ENCODE peak calls at places on chromosome 9, in seven cellular contexts. B is GM12878, M is HCT116, U is SK-N-SH, J is K562, G is H1, T is HepG2. Y is an unnamed sample.

GRCh38 chr9:130780865-130781504 is 54.1 kb upstream of the ABL1 start:
- DNase-seq in B (no peak), M (no peak), U (no peak), J (no peak), G (no peak), T (no peak), Y (peak)

GRCh38 chr9:91234523-91234922 is 127.2 kb downstream of the AUH start:
- DNase-seq in B (no peak), M (no peak), U (no peak), J (no peak), G (no peak), T (no peak), Y (peak)

GRCh38 chr9:21779397-21779796 is 23.0 kb upstream of the MTAP start:
- DNase-seq in B (no peak), M (no peak), U (no peak), J (no peak), G (no peak), T (no peak), Y (no peak)

GRCh38 chr9:121581775-121582600 is 69.4 kb upstream of the DAB2IP start:
- DNase-seq in B (no peak), M (no peak), U (no peak), J (no peak), G (peak), T (no peak), Y (no peak)

GRCh38 chr9:91422832-91423711 is 560 bp downstream of the NFIL3 start:
- DNase-seq in B (no peak), M (no peak), U (no peak), J (peak), G (peak), T (peak), Y (peak)

GRCh38 chr9:129305246-129305645 is 127.2 kb upstream of the IER5L start:
- DNase-seq in B (no peak), M (no peak), U (no peak), J (no peak), G (no peak), T (no peak), Y (no peak)

GRCh38 chr9:129333961-129334743 is 156.1 kb upstream of the IER5L start:
- DNase-seq in B (no peak), M (peak), U (peak), J (peak), G (peak), T (peak), Y (peak)

GRCh38 chr9:124347968-124348358 is 67.3 kb downstream of the PSMB7 start:
- DNase-seq in B (no peak), M (no peak), U (no peak), J (no peak), G (no peak), T (no peak), Y (no peak)

GRCh38 chr9:6106576-6107339 is 91.3 kb upstream of the RANBP6 start:
- DNase-seq in B (peak), M (peak), U (peak), J (peak), G (peak), T (peak), Y (peak)

GRCh38 chr9:71485306-71485705 is 283.0 kb downstream of the CEMIP2 start:
- DNase-seq in B (no peak), M (no peak), U (no peak), J (no peak), G (no peak), T (no peak), Y (no peak)

GRCh38 chr9:17978773-17979172 is 399.9 kb downstream of the SH3GL2 start:
- DNase-seq in B (no peak), M (no peak), U (no peak), J (no peak), G (no peak), T (no peak), Y (no peak)
- TF ChIP-seq JUND in B (no peak), M (no peak), U (no peak), J (no peak), G (no peak), T (no peak), Y (no peak)

DNA sequence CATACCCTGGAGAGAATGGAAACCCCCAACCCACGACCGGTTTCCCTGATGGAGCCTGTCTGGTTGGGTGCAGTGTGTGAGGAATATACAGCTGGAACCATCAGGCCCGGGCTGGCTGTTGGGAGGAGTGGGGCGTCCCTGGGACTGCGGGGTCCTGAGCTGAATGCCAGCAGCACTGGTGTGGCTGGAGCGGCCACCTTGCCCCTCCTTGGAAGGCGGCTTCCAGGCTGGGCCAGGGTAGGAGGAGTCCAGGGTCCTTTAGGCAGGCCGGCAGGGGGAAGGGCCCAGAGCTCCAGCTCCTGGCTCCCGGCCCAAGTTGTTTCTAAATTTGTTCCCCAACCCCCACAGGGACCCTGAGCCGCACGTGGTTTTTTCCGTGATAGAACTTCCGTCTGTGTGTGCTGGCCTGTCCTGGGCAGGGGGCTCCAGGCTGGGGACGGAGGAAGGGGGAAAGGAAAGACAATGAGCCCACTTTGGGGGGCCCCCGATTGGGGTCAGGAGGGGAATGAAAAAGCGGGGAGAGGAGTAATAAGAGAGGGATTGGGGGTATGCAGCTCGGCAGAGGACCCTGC is 683 bp upstream of the TOR4A start:
- DNase-seq in B (no peak), M (no peak), U (no peak), J (peak), G (peak), T (peak), Y (no peak)
- TF ChIP-seq JUND in B (no peak), M (no peak), U (no peak), J (no peak), G (no peak), T (no peak), Y (no peak)

GRCh38 chr9:134268308-134268724 is 57.9 kb upstream of the RXRA start:
- DNase-seq in B (peak), M (no peak), U (no peak), J (no peak), G (no peak), T (peak), Y (no peak)
- TF ChIP-seq JUND in B (no peak), M (no peak), U (no peak), J (no peak), G (no peak), T (no peak), Y (no peak)

GRCh38 chr9:127780126-127780885 is 1.8 kb upstream of the SH2D3C start:
- DNase-seq in B (no peak), M (no peak), U (peak), J (no peak), G (no peak), T (peak), Y (peak)
- TF ChIP-seq JUND in B (no peak), M (no peak), U (no peak), J (no peak), G (no peak), T (no peak), Y (no peak)

GRCh38 chr9:97638666-97639065 is 5.0 kb downstream of the NCBP1 start:
- DNase-seq in B (no peak), M (no peak), U (no peak), J (no peak), G (no peak), T (peak), Y (no peak)

GRCh38 chr9:97640290-97640689 is 6.7 kb downstream of the NCBP1 start:
- DNase-seq in B (no peak), M (no peak), U (no peak), J (no peak), G (no peak), T (peak), Y (no peak)

GRCh38 chr9:97633859-97634485 is 351 bp downstream of the NCBP1 start:
- DNase-seq in B (no peak), M (no peak), U (no peak), J (no peak), G (no peak), T (peak), Y (no peak)

GRCh38 chr9:97635026-97635425 is 1.4 kb downstream of the NCBP1 start:
- DNase-seq in B (no peak), M (no peak), U (no peak), J (no peak), G (no peak), T (no peak), Y (no peak)

GRCh38 chr9:97636903-97637302 is 3.3 kb downstream of the NCBP1 start:
- DNase-seq in B (no peak), M (no peak), U (no peak), J (no peak), G (no peak), T (no peak), Y (no peak)
- TF ChIP-seq JUND in B (no peak), M (no peak), U (no peak), J (no peak), G (no peak), T (no peak), Y (no peak)

GRCh38 chr9:69070201-69070600 is 34.6 kb downstream of the FXN start:
- DNase-seq in B (no peak), M (no peak), U (no peak), J (no peak), G (no peak), T (no peak), Y (no peak)
- TF ChIP-seq JUND in B (no peak), M (no peak), U (no peak), J (no peak), G (no peak), T (no peak), Y (no peak)

DNA sequence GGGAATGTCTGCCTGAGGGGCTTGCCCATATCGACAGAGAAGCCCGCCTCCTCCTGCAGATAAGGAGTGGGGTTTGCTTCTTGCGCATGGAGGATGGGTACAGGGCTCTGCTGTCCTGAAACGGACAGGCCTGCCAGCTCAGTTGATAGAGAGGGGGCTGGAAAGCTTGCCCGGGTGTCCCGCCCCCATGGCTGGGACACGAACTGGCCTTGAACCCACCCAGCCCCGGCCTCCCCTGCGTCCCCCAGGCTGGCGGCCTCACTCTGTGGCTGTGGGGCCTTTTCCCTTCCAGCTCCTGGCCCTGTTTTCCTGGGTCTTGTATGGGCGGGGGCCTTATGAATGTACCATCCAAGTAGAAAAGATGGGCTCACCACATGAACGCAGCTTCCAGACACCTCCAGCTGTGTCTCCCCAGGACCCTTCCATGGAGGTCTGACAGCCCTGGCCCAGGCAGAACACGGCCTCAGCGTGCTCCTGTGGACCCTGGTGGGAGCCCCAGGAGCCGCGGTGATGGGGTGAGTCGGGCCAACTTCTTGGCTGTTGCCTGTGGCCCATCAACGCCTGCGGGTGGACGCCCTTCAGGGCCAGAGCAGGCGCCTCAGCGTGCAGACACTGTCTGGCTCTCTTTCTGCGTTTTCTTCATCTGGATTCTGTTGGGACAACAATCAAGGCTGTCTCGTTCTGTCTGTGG is 15.9 kb upstream of the SLC2A6 start:
- DNase-seq in B (no peak), M (no peak), U (no peak), J (no peak), G (no peak), T (peak), Y (no peak)
- TF ChIP-seq JUND in B (no peak), M (no peak), U (no peak), J (no peak), G (no peak), T (no peak), Y (no peak)

Y was measured in T47D.